ENCODE peak calls at places on chromosome 1, in nine cellular contexts. Z, H, G, E, P, C, D, U and M are unnamed samples.

GRCh38 chr1:194233069-194233468 is 1046.7 kb upstream of the B3GALT2 start:
- DNase-seq in Z (no peak), H (no peak), G (no peak), E (no peak), P (no peak), C (no peak), D (no peak), U (no peak), M (no peak)

GRCh38 chr1:27643626-27644368 is 8.8 kb upstream of the FGR start:
- DNase-seq in Z (peak; percentile 55), H (peak; percentile 86), G (peak; percentile 65), E (peak; percentile 70), P (peak; percentile 60), C (peak; percentile 87), D (no peak), U (peak; percentile 78), M (peak; percentile 55)

GRCh38 chr1:6545276-6545934 is 8.9 kb downstream of the NOL9 start:
- DNase-seq in Z (no peak), H (no peak), G (no peak), E (no peak), P (no peak), C (no peak), D (no peak), U (no peak), M (no peak)

GRCh38 chr1:228799929-228800328 is 64.7 kb downstream of the RHOU start:
- DNase-seq in Z (no peak), H (no peak), G (no peak), E (no peak), P (no peak), C (no peak), D (no peak), U (no peak), M (no peak)

GRCh38 chr1:201450721-201451291 is 18.2 kb downstream of the PHLDA3 start:
- DNase-seq in Z (no peak), H (no peak), G (no peak), E (peak; percentile 83), P (peak; percentile 26), C (no peak), D (no peak), U (peak; percentile 17), M (no peak)

GRCh38 chr1:11498956-11499824 is 20.2 kb downstream of the DISP3 start:
- DNase-seq in Z (no peak), H (no peak), G (no peak), E (no peak), P (no peak), C (no peak), D (no peak), U (no peak), M (no peak)

GRCh38 chr1:81664341-81664740 is 136.4 kb upstream of the ADGRL2 start:
- DNase-seq in Z (no peak), H (no peak), G (no peak), E (no peak), P (no peak), C (no peak), D (no peak), U (no peak), M (no peak)

GRCh38 chr1:169146536-169147214 is 40.2 kb downstream of the ATP1B1 start:
- DNase-seq in Z (no peak), H (no peak), G (no peak), E (no peak), P (no peak), C (no peak), D (no peak), U (no peak), M (peak; percentile 20)

GRCh38 chr1:8155528-8156186 is 129.5 kb upstream of the ERRFI1 start:
- DNase-seq in Z (no peak), H (no peak), G (no peak), E (no peak), P (peak; percentile 37), C (no peak), D (no peak), U (no peak), M (peak; percentile 91)

GRCh38 chr1:54583307-54583686 is 35.3 kb downstream of the ACOT11 start:
- DNase-seq in Z (no peak), H (no peak), G (no peak), E (no peak), P (no peak), C (no peak), D (no peak), U (no peak), M (no peak)